ENCODE peak calls at places on chromosomes 7 and 10, in four cellular contexts. A is H1, R is HepG2, Y is K562. F is an unnamed sample.

GRCh38 chr7:55573526-55573925 is 1.2 kb upstream of the VOPP1 start:
- DNase-seq in R (no peak), Y (no peak), A (no peak), F (peak; percentile 53)

GRCh38 chr10:92876509-92877036 is 28.3 kb downstream of the EXOC6 start:
- DNase-seq in Y (no peak), R (no peak), A (no peak), F (no peak)

GRCh38 chr10:21498416-21498815 is 27.1 kb downstream of the SKIDA1 start:
- DNase-seq in Y (no peak), R (no peak), A (no peak), F (no peak)

GRCh38 chr7:2621061-2621828 is 10.5 kb upstream of the TTYH3 start:
- DNase-seq in R (no peak), Y (peak; percentile 26), A (no peak), F (peak; percentile 49)

GRCh38 chr10:14707441-14707840 is 67.3 kb downstream of the FAM107B start:
- DNase-seq in Y (no peak), R (no peak), A (no peak), F (no peak)

GRCh38 chr10:100730739-100731602 is 14.4 kb upstream of the PAX2 start:
- DNase-seq in Y (no peak), A (no peak), R (peak; percentile 5), F (no peak)

GRCh38 chr7:7850150-7850549 is 118.4 kb upstream of the GLCCI1 start:
- DNase-seq in Y (no peak), A (no peak), R (no peak), F (no peak)

GRCh38 chr10:127877701-127878100 is 15.0 kb downstream of the CLRN3 start:
- DNase-seq in A (no peak), R (no peak), Y (no peak), F (peak; percentile 10)

GRCh38 chr7:92763636-92764423 is 72.5 kb downstream of the CDK6 start:
- DNase-seq in Y (peak; percentile 68), R (peak; percentile 63), A (peak; percentile 74), F (peak; percentile 27)

GRCh38 chr10:52454476-52454875 is 140.4 kb downstream of the DKK1 start:
- DNase-seq in R (no peak), Y (no peak), A (no peak), F (peak; percentile 8)

GRCh38 chr7:11513460-11513859 is 318.5 kb downstream of the THSD7A start:
- DNase-seq in R (no peak), A (no peak), Y (no peak), F (no peak)

GRCh38 chr7:87152897-87153641 is 816 bp downstream of the DMTF1 start:
- DNase-seq in A (no peak), R (peak; percentile 2), Y (peak; percentile 57), F (peak; percentile 58)

GRCh38 chr10:78062296-78062695 is 28.6 kb downstream of the RPS24 start:
- DNase-seq in Y (no peak), R (no peak), A (no peak), F (no peak)

GRCh38 chr7:221996-222715 is 29.8 kb downstream of the FAM20C start:
- DNase-seq in R (no peak), Y (no peak), A (no peak), F (no peak)

GRCh38 chr10:113644185-113645120 is 19.4 kb downstream of the NRAP start:
- DNase-seq in R (peak; percentile 15), A (no peak), Y (no peak), F (peak; percentile 87)

GRCh38 chr7:80428161-80429054 is 83.5 kb downstream of the GNAT3 start:
- DNase-seq in R (peak; percentile 65), Y (peak; percentile 3), A (no peak), F (peak; percentile 63)

GRCh38 chr7:142960955-142961512 is 1.1 kb downstream of the KEL start:
- DNase-seq in R (no peak), Y (peak; percentile 74), A (no peak), F (no peak)

GRCh38 chr7:46058424-46058823 is 137.4 kb upstream of the IGFBP3 start:
- DNase-seq in Y (no peak), R (no peak), A (no peak), F (no peak)

GRCh38 chr7:30175171-30175570 is 40.4 kb downstream of the MTURN start:
- DNase-seq in R (no peak), Y (no peak), A (no peak), F (no peak)

GRCh38 chr7:30172451-30172850 is 37.7 kb downstream of the MTURN start:
- DNase-seq in Y (no peak), R (no peak), A (no peak), F (no peak)

GRCh38 chr7:30171753-30172447 is 37.1 kb downstream of the MTURN start:
- DNase-seq in Y (no peak), R (no peak), A (no peak), F (no peak)

GRCh38 chr7:30170460-30171197 is 35.8 kb downstream of the MTURN start:
- DNase-seq in Y (no peak), R (no peak), A (no peak), F (no peak)

DNA sequence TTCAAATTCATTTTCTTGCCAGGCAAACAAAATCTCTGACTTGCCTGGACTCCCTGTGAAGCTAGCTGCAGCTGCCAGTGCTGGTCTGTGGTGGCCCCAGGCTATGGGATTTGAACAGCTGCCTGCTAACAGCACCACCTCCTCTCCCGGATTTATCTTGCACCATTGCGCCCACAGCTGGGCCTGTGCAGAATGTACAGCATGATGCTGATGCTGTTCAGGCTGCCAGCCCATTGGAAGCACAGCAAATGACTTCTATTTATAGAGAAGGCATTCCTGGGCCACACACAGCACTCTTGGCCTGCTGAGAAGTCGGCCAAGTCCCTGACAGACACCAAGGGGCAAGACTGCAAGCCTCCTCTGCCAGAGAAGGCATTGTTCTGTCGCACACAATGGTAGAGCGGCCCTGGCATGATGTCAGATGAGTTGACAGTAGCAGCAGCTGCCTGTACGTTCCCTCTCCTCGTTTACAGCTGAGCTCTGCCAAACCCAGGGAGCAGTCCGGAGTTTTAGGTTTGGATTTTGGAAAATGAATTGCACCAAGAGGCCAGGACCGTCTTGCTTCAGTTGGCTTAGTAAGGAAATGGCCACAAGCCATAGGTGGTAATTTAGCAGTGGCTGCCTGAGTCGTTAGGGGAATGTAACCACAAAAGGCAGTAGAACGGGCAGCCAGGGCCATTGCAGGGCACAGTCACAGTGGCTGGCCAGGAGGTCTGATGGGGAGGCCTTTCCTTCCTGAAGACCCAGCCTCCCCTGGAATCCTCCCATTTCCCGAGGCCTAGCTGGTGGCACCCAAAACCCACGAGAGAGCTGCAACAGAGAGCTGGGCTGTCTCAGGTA is 38.5 kb downstream of the MTURN start:
- DNase-seq in R (peak; percentile 20), Y (peak; percentile 41), A (no peak), F (no peak)
- TF ChIP-seq POLR2AphosphoS5 in R (no peak), Y (no peak), A (no peak), F (no peak)

GRCh38 chr10:6182454-6183098 is 20.2 kb upstream of the PFKFB3 start:
- DNase-seq in A (no peak), Y (no peak), R (no peak), F (no peak)
- TF ChIP-seq JUN in A (no peak), Y (no peak), R (no peak), F (no peak)

GRCh38 chr10:8594176-8594575 is 539.7 kb downstream of the GATA3 start:
- DNase-seq in R (no peak), Y (no peak), A (no peak), F (no peak)
- TF ChIP-seq POLR2AphosphoS5 in R (no peak), Y (no peak), A (no peak), F (no peak)

GRCh38 chr7:4610768-4611467 is 71.2 kb upstream of the FOXK1 start:
- DNase-seq in R (peak; percentile 74), A (no peak), Y (peak; percentile 82), F (peak; percentile 71)
- TF ChIP-seq JUN in R (no peak), A (no peak), Y (no peak), F (no peak)

GRCh38 chr7:155639958-155640520 is 4.4 kb upstream of the RBM33 start:
- DNase-seq in Y (no peak), R (no peak), A (no peak), F (no peak)
- TF ChIP-seq POLR2AphosphoS5 in Y (no peak), R (no peak), A (no peak), F (no peak)

DNA sequence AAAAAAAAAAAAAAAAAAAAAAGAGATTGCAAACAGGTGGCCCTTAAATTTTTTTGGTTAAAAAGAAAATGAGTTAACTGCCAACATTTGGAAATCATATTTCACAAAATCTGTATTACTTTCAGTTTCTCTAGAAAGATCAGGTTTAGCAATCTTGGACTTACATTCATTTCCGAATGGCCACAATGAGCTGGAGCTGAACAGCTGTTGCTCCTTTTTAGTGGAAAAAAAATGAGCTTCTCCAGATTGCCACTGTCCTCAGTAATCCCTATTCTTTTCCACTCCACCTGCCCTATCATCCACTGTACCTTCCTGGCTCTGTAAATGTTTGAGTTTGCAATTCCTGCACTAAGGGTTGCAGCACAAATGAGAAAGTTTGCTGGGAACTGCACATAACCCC is 43.6 kb downstream of the RAB11FIP2 start:
- DNase-seq in A (no peak), R (no peak), Y (no peak), F (no peak)
- TF ChIP-seq JUN in A (no peak), R (no peak), Y (no peak), F (no peak)

DNA sequence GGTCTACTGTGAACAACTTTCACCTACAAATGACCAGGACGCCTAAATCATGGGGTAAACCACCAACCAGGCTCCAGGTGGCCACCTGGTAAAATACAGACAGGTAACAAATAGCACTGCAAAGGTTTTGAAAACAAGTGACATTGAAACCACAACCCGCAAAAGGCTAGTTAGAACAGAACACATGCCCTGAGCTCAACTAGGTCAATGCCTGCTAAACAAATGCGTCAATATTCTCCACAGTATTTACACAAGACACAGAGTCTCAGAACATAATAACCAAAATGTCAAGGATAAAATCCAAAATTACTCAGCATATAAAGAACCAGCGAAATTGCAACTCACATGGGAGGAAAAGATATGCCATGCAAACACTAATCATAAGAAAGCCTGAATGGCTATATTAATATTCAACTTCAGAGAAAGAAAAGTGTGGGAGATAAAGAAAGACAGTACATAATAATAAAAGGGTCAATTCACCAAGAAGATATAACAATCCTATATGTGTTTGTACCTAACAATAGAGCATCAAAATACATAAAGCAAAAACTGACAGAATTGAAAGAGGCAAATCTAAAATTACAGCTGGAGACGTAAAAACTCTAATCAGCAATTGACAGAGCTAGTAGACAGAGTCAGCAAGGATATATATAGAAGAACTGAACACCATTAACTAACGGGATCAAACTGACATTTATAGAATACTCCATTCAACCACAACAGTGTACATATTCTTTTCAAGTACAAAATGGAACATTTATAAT is 47.6 kb downstream of the SMURF1 start:
- DNase-seq in Y (no peak), A (no peak), R (peak; percentile 44), F (no peak)
- TF ChIP-seq POLR2AphosphoS5 in Y (no peak), A (no peak), R (no peak), F (no peak)

DNA sequence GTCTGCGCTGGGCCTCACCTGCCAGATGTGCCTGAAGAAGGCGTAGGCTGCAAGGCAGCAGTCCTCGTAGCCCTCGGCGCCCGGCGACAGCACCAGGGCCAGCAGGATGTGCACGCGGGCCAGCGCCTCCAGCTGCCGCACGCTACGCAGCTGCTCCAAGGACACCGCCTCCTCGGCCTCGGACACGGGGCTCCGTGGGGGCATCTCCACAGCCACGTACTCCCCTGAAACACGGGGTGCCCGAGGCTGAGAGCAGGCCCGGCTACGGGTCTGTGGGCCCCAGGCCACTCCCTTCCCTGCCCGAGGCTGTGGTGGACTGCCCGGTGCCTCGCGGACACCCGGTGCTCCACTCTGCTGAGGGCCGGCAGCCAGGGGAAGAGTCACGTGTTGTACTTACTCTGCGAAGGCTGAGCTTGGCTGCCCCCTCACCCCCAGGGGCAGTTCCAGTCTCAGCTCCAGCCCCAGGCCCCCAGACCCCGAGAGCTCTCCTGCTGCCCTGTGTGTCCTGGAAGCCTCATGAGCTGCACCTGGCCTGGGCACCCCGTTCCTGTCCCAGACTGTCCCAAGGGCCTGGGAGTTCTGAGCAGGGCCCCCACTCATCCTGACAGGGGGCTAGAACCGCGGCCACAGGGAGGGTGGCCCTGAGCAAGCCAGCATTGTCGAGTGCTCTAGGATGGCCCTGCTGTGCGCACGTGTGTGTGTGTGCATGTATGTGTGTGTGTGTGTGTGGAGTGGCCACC is 62.8 kb downstream of the CFAP46 start:
- DNase-seq in A (no peak), Y (no peak), R (no peak), F (no peak)
- TF ChIP-seq JUN in A (no peak), Y (no peak), R (no peak), F (no peak)